ENCODE peak calls at places on chromosomes 2 and 18, in nine cellular contexts. One of them, this sample, is unnamed.

GRCh38 chr2:222673273-222673672 is 1.8 kb downstream of the MOGAT1 start:
- DNase-seq in activated T-cell treated with anti-CD3 and anti-CD28 coated beads, Interleukin-2, amount 50 U/mL, for 24 hours: no peak
- DNase-seq in OCI-LY7: no peak
- DNase-seq in COR-L47: no peak
- DNase-seq in activated CD4-positive, CD25-positive, alpha-beta regulatory T cell: no peak
- DNase-seq in neuronal stem cell: no peak
- DNase-seq in brain microvascular endothelial cell: no peak
- DNase-seq in NCI-H2081 treated with DMSO at 0.1 percent for 48 hours: no peak
- DNase-seq in fibroblast of lung: no peak
- DNase-seq in this sample: no peak

GRCh38 chr2:151902829-151903228 is 74.6 kb upstream of the ARL5A start:
- DNase-seq in OCI-LY7: no peak
- DNase-seq in activated T-cell treated with anti-CD3 and anti-CD28 coated beads, Interleukin-2, amount 50 U/mL, for 24 hours: no peak
- DNase-seq in brain microvascular endothelial cell: no peak
- DNase-seq in fibroblast of lung: no peak
- DNase-seq in neuronal stem cell: no peak
- DNase-seq in NCI-H2081 treated with DMSO at 0.1 percent for 48 hours: no peak
- DNase-seq in activated CD4-positive, CD25-positive, alpha-beta regulatory T cell: no peak
- DNase-seq in COR-L47: no peak
- DNase-seq in this sample: no peak

GRCh38 chr2:62038980-62039771 is 133.7 kb downstream of the COMMD1 start:
- DNase-seq in activated T-cell treated with anti-CD3 and anti-CD28 coated beads, Interleukin-2, amount 50 U/mL, for 24 hours: no peak
- DNase-seq in fibroblast of lung: peak
- DNase-seq in NCI-H2081 treated with DMSO at 0.1 percent for 48 hours: no peak
- DNase-seq in OCI-LY7: peak
- DNase-seq in COR-L47: no peak
- DNase-seq in brain microvascular endothelial cell: peak
- DNase-seq in neuronal stem cell: no peak
- DNase-seq in activated CD4-positive, CD25-positive, alpha-beta regulatory T cell: no peak
- DNase-seq in this sample: peak

GRCh38 chr2:69416147-69416546 is 21.1 kb downstream of the NFU1 start:
- DNase-seq in activated T-cell treated with anti-CD3 and anti-CD28 coated beads, Interleukin-2, amount 50 U/mL, for 24 hours: no peak
- DNase-seq in NCI-H2081 treated with DMSO at 0.1 percent for 48 hours: no peak
- DNase-seq in OCI-LY7: no peak
- DNase-seq in brain microvascular endothelial cell: no peak
- DNase-seq in activated CD4-positive, CD25-positive, alpha-beta regulatory T cell: no peak
- DNase-seq in fibroblast of lung: no peak
- DNase-seq in neuronal stem cell: no peak
- DNase-seq in COR-L47: no peak
- DNase-seq in this sample: no peak

GRCh38 chr2:124683536-124684407 is 658.7 kb downstream of the CNTNAP5 start:
- DNase-seq in brain microvascular endothelial cell: no peak
- DNase-seq in activated T-cell treated with anti-CD3 and anti-CD28 coated beads, Interleukin-2, amount 50 U/mL, for 24 hours: no peak
- DNase-seq in OCI-LY7: no peak
- DNase-seq in COR-L47: peak
- DNase-seq in neuronal stem cell: no peak
- DNase-seq in NCI-H2081 treated with DMSO at 0.1 percent for 48 hours: peak
- DNase-seq in activated CD4-positive, CD25-positive, alpha-beta regulatory T cell: no peak
- DNase-seq in fibroblast of lung: peak
- DNase-seq in this sample: no peak

GRCh38 chr2:114769991-114770390 is 327.6 kb downstream of the DPP10 start:
- DNase-seq in activated CD4-positive, CD25-positive, alpha-beta regulatory T cell: no peak
- DNase-seq in COR-L47: no peak
- DNase-seq in neuronal stem cell: no peak
- DNase-seq in OCI-LY7: no peak
- DNase-seq in activated T-cell treated with anti-CD3 and anti-CD28 coated beads, Interleukin-2, amount 50 U/mL, for 24 hours: no peak
- DNase-seq in NCI-H2081 treated with DMSO at 0.1 percent for 48 hours: no peak
- DNase-seq in brain microvascular endothelial cell: no peak
- DNase-seq in fibroblast of lung: no peak
- DNase-seq in this sample: no peak

GRCh38 chr2:172710584-172711024 is 25.0 kb upstream of the RAPGEF4 start:
- DNase-seq in activated CD4-positive, CD25-positive, alpha-beta regulatory T cell: peak
- DNase-seq in neuronal stem cell: peak
- DNase-seq in OCI-LY7: peak
- DNase-seq in COR-L47: peak
- DNase-seq in brain microvascular endothelial cell: peak
- DNase-seq in NCI-H2081 treated with DMSO at 0.1 percent for 48 hours: peak
- DNase-seq in activated T-cell treated with anti-CD3 and anti-CD28 coated beads, Interleukin-2, amount 50 U/mL, for 24 hours: peak
- DNase-seq in fibroblast of lung: peak
- DNase-seq in this sample: peak

GRCh38 chr2:177902395-177903160 is 170.0 kb downstream of the PDE11A start:
- DNase-seq in COR-L47: no peak
- DNase-seq in fibroblast of lung: no peak
- DNase-seq in OCI-LY7: no peak
- DNase-seq in neuronal stem cell: no peak
- DNase-seq in activated T-cell treated with anti-CD3 and anti-CD28 coated beads, Interleukin-2, amount 50 U/mL, for 24 hours: no peak
- DNase-seq in brain microvascular endothelial cell: no peak
- DNase-seq in NCI-H2081 treated with DMSO at 0.1 percent for 48 hours: no peak
- DNase-seq in activated CD4-positive, CD25-positive, alpha-beta regulatory T cell: no peak
- DNase-seq in this sample: no peak

GRCh38 chr2:78979380-78980238 is 45.9 kb upstream of the REG3G start:
- DNase-seq in neuronal stem cell: peak
- DNase-seq in fibroblast of lung: no peak
- DNase-seq in NCI-H2081 treated with DMSO at 0.1 percent for 48 hours: peak
- DNase-seq in brain microvascular endothelial cell: no peak
- DNase-seq in OCI-LY7: peak
- DNase-seq in COR-L47: no peak
- DNase-seq in activated CD4-positive, CD25-positive, alpha-beta regulatory T cell: no peak
- DNase-seq in activated T-cell treated with anti-CD3 and anti-CD28 coated beads, Interleukin-2, amount 50 U/mL, for 24 hours: no peak
- DNase-seq in this sample: no peak

GRCh38 chr2:10120938-10121574 is 1.5 kb upstream of the RRM2 start:
- DNase-seq in neuronal stem cell: no peak
- DNase-seq in activated CD4-positive, CD25-positive, alpha-beta regulatory T cell: no peak
- DNase-seq in fibroblast of lung: peak
- DNase-seq in brain microvascular endothelial cell: no peak
- DNase-seq in activated T-cell treated with anti-CD3 and anti-CD28 coated beads, Interleukin-2, amount 50 U/mL, for 24 hours: no peak
- DNase-seq in NCI-H2081 treated with DMSO at 0.1 percent for 48 hours: no peak
- DNase-seq in COR-L47: peak
- DNase-seq in OCI-LY7: peak
- DNase-seq in this sample: peak

GRCh38 chr18:3885209-3885792 is 435.3 kb downstream of the TGIF1 start:
- DNase-seq in OCI-LY7: peak
- DNase-seq in activated T-cell treated with anti-CD3 and anti-CD28 coated beads, Interleukin-2, amount 50 U/mL, for 24 hours: no peak
- DNase-seq in brain microvascular endothelial cell: peak
- DNase-seq in NCI-H2081 treated with DMSO at 0.1 percent for 48 hours: no peak
- DNase-seq in fibroblast of lung: no peak
- DNase-seq in neuronal stem cell: no peak
- DNase-seq in activated CD4-positive, CD25-positive, alpha-beta regulatory T cell: no peak
- DNase-seq in COR-L47: peak
- DNase-seq in this sample: no peak

GRCh38 chr2:98846041-98846440 is 90.0 kb downstream of the CRACDL start:
- DNase-seq in neuronal stem cell: no peak
- DNase-seq in NCI-H2081 treated with DMSO at 0.1 percent for 48 hours: no peak
- DNase-seq in activated CD4-positive, CD25-positive, alpha-beta regulatory T cell: no peak
- DNase-seq in COR-L47: no peak
- DNase-seq in OCI-LY7: no peak
- DNase-seq in brain microvascular endothelial cell: no peak
- DNase-seq in activated T-cell treated with anti-CD3 and anti-CD28 coated beads, Interleukin-2, amount 50 U/mL, for 24 hours: no peak
- DNase-seq in fibroblast of lung: no peak
- DNase-seq in this sample: no peak

GRCh38 chr2:230932556-230933511 is 7.8 kb upstream of the GPR55 start:
- DNase-seq in neuronal stem cell: no peak
- DNase-seq in activated T-cell treated with anti-CD3 and anti-CD28 coated beads, Interleukin-2, amount 50 U/mL, for 24 hours: peak
- DNase-seq in fibroblast of lung: no peak
- DNase-seq in OCI-LY7: no peak
- DNase-seq in COR-L47: no peak
- DNase-seq in brain microvascular endothelial cell: no peak
- DNase-seq in NCI-H2081 treated with DMSO at 0.1 percent for 48 hours: no peak
- DNase-seq in activated CD4-positive, CD25-positive, alpha-beta regulatory T cell: no peak
- DNase-seq in this sample: peak

GRCh38 chr18:62461591-62461990 is 61.2 kb upstream of the ZCCHC2 start:
- DNase-seq in OCI-LY7: no peak
- DNase-seq in NCI-H2081 treated with DMSO at 0.1 percent for 48 hours: no peak
- DNase-seq in fibroblast of lung: no peak
- DNase-seq in COR-L47: no peak
- DNase-seq in activated CD4-positive, CD25-positive, alpha-beta regulatory T cell: no peak
- DNase-seq in activated T-cell treated with anti-CD3 and anti-CD28 coated beads, Interleukin-2, amount 50 U/mL, for 24 hours: no peak
- DNase-seq in brain microvascular endothelial cell: no peak
- DNase-seq in neuronal stem cell: no peak
- DNase-seq in this sample: no peak

GRCh38 chr2:37786854-37787253 is 115.4 kb upstream of the CDC42EP3 start:
- DNase-seq in COR-L47: peak
- DNase-seq in fibroblast of lung: no peak
- DNase-seq in OCI-LY7: no peak
- DNase-seq in brain microvascular endothelial cell: no peak
- DNase-seq in activated T-cell treated with anti-CD3 and anti-CD28 coated beads, Interleukin-2, amount 50 U/mL, for 24 hours: no peak
- DNase-seq in activated CD4-positive, CD25-positive, alpha-beta regulatory T cell: no peak
- DNase-seq in neuronal stem cell: no peak
- DNase-seq in NCI-H2081 treated with DMSO at 0.1 percent for 48 hours: peak
- DNase-seq in this sample: peak

GRCh38 chr2:152556506-152556905 is 160.8 kb downstream of the PRPF40A start:
- DNase-seq in activated T-cell treated with anti-CD3 and anti-CD28 coated beads, Interleukin-2, amount 50 U/mL, for 24 hours: no peak
- DNase-seq in OCI-LY7: no peak
- DNase-seq in neuronal stem cell: no peak
- DNase-seq in activated CD4-positive, CD25-positive, alpha-beta regulatory T cell: no peak
- DNase-seq in NCI-H2081 treated with DMSO at 0.1 percent for 48 hours: no peak
- DNase-seq in COR-L47: no peak
- DNase-seq in fibroblast of lung: no peak
- DNase-seq in brain microvascular endothelial cell: no peak
- DNase-seq in this sample: no peak

GRCh38 chr2:85273732-85274731 is 53.8 kb downstream of the TGOLN2 start:
- DNase-seq in fibroblast of lung: peak
- DNase-seq in neuronal stem cell: no peak
- DNase-seq in COR-L47: peak
- DNase-seq in brain microvascular endothelial cell: peak
- DNase-seq in NCI-H2081 treated with DMSO at 0.1 percent for 48 hours: no peak
- DNase-seq in activated T-cell treated with anti-CD3 and anti-CD28 coated beads, Interleukin-2, amount 50 U/mL, for 24 hours: no peak
- DNase-seq in OCI-LY7: no peak
- DNase-seq in activated CD4-positive, CD25-positive, alpha-beta regulatory T cell: no peak
- DNase-seq in this sample: peak

GRCh38 chr2:189676471-189676870 is 2.0 kb downstream of the ANKAR start:
- DNase-seq in brain microvascular endothelial cell: peak
- DNase-seq in neuronal stem cell: no peak
- DNase-seq in NCI-H2081 treated with DMSO at 0.1 percent for 48 hours: no peak
- DNase-seq in activated CD4-positive, CD25-positive, alpha-beta regulatory T cell: no peak
- DNase-seq in COR-L47: no peak
- DNase-seq in activated T-cell treated with anti-CD3 and anti-CD28 coated beads, Interleukin-2, amount 50 U/mL, for 24 hours: no peak
- DNase-seq in OCI-LY7: no peak
- DNase-seq in fibroblast of lung: peak
- DNase-seq in this sample: no peak

GRCh38 chr2:17479875-17480274 is 38.4 kb downstream of the RAD51AP2 start:
- DNase-seq in brain microvascular endothelial cell: peak
- DNase-seq in NCI-H2081 treated with DMSO at 0.1 percent for 48 hours: no peak
- DNase-seq in fibroblast of lung: peak
- DNase-seq in COR-L47: no peak
- DNase-seq in activated CD4-positive, CD25-positive, alpha-beta regulatory T cell: no peak
- DNase-seq in activated T-cell treated with anti-CD3 and anti-CD28 coated beads, Interleukin-2, amount 50 U/mL, for 24 hours: no peak
- DNase-seq in neuronal stem cell: no peak
- DNase-seq in OCI-LY7: no peak
- DNase-seq in this sample: peak

GRCh38 chr2:143261986-143262784 is 133.0 kb downstream of the ARHGAP15 start:
- DNase-seq in neuronal stem cell: no peak
- DNase-seq in OCI-LY7: peak
- DNase-seq in activated CD4-positive, CD25-positive, alpha-beta regulatory T cell: peak
- DNase-seq in brain microvascular endothelial cell: no peak
- DNase-seq in fibroblast of lung: peak
- DNase-seq in NCI-H2081 treated with DMSO at 0.1 percent for 48 hours: no peak
- DNase-seq in activated T-cell treated with anti-CD3 and anti-CD28 coated beads, Interleukin-2, amount 50 U/mL, for 24 hours: peak
- DNase-seq in COR-L47: no peak
- DNase-seq in this sample: no peak

GRCh38 chr18:39799010-39799409 is 2156.0 kb upstream of the PIK3C3 start:
- DNase-seq in fibroblast of lung: no peak
- DNase-seq in neuronal stem cell: no peak
- DNase-seq in activated T-cell treated with anti-CD3 and anti-CD28 coated beads, Interleukin-2, amount 50 U/mL, for 24 hours: no peak
- DNase-seq in activated CD4-positive, CD25-positive, alpha-beta regulatory T cell: no peak
- DNase-seq in OCI-LY7: no peak
- DNase-seq in NCI-H2081 treated with DMSO at 0.1 percent for 48 hours: no peak
- DNase-seq in COR-L47: peak
- DNase-seq in brain microvascular endothelial cell: no peak
- DNase-seq in this sample: peak

GRCh38 chr2:233033672-233034071 is 1.2 kb downstream of the NEU2 start:
- DNase-seq in NCI-H2081 treated with DMSO at 0.1 percent for 48 hours: no peak
- DNase-seq in brain microvascular endothelial cell: peak
- DNase-seq in COR-L47: no peak
- DNase-seq in fibroblast of lung: peak
- DNase-seq in OCI-LY7: no peak
- DNase-seq in activated CD4-positive, CD25-positive, alpha-beta regulatory T cell: no peak
- DNase-seq in activated T-cell treated with anti-CD3 and anti-CD28 coated beads, Interleukin-2, amount 50 U/mL, for 24 hours: no peak
- DNase-seq in neuronal stem cell: no peak
- DNase-seq in this sample: peak

GRCh38 chr2:229688141-229688540 is 26.2 kb downstream of the DNER start:
- DNase-seq in brain microvascular endothelial cell: no peak
- DNase-seq in activated CD4-positive, CD25-positive, alpha-beta regulatory T cell: no peak
- DNase-seq in OCI-LY7: no peak
- DNase-seq in fibroblast of lung: no peak
- DNase-seq in NCI-H2081 treated with DMSO at 0.1 percent for 48 hours: no peak
- DNase-seq in activated T-cell treated with anti-CD3 and anti-CD28 coated beads, Interleukin-2, amount 50 U/mL, for 24 hours: no peak
- DNase-seq in COR-L47: no peak
- DNase-seq in neuronal stem cell: no peak
- DNase-seq in this sample: no peak

GRCh38 chr2:19769513-19769912 is 132.3 kb downstream of the TTC32 start:
- DNase-seq in activated T-cell treated with anti-CD3 and anti-CD28 coated beads, Interleukin-2, amount 50 U/mL, for 24 hours: no peak
- DNase-seq in fibroblast of lung: no peak
- DNase-seq in activated CD4-positive, CD25-positive, alpha-beta regulatory T cell: no peak
- DNase-seq in NCI-H2081 treated with DMSO at 0.1 percent for 48 hours: no peak
- DNase-seq in OCI-LY7: peak
- DNase-seq in brain microvascular endothelial cell: no peak
- DNase-seq in neuronal stem cell: no peak
- DNase-seq in COR-L47: no peak
- DNase-seq in this sample: peak

GRCh38 chr2:55103039-55103438 is 52.8 kb upstream of the RTN4 start:
- DNase-seq in NCI-H2081 treated with DMSO at 0.1 percent for 48 hours: no peak
- DNase-seq in brain microvascular endothelial cell: no peak
- DNase-seq in activated CD4-positive, CD25-positive, alpha-beta regulatory T cell: no peak
- DNase-seq in neuronal stem cell: no peak
- DNase-seq in OCI-LY7: peak
- DNase-seq in activated T-cell treated with anti-CD3 and anti-CD28 coated beads, Interleukin-2, amount 50 U/mL, for 24 hours: no peak
- DNase-seq in COR-L47: no peak
- DNase-seq in fibroblast of lung: no peak
- DNase-seq in this sample: no peak

GRCh38 chr2:223613017-223613950 is 11.1 kb upstream of the SCG2 start:
- DNase-seq in COR-L47: peak
- DNase-seq in activated T-cell treated with anti-CD3 and anti-CD28 coated beads, Interleukin-2, amount 50 U/mL, for 24 hours: no peak
- DNase-seq in NCI-H2081 treated with DMSO at 0.1 percent for 48 hours: peak
- DNase-seq in OCI-LY7: no peak
- DNase-seq in activated CD4-positive, CD25-positive, alpha-beta regulatory T cell: no peak
- DNase-seq in neuronal stem cell: no peak
- DNase-seq in fibroblast of lung: peak
- DNase-seq in brain microvascular endothelial cell: peak
- DNase-seq in this sample: peak

GRCh38 chr18:27665264-27665799 is 480.2 kb upstream of the CHST9 start:
- DNase-seq in fibroblast of lung: peak
- DNase-seq in activated CD4-positive, CD25-positive, alpha-beta regulatory T cell: no peak
- DNase-seq in brain microvascular endothelial cell: no peak
- DNase-seq in COR-L47: no peak
- DNase-seq in neuronal stem cell: no peak
- DNase-seq in OCI-LY7: no peak
- DNase-seq in NCI-H2081 treated with DMSO at 0.1 percent for 48 hours: no peak
- DNase-seq in activated T-cell treated with anti-CD3 and anti-CD28 coated beads, Interleukin-2, amount 50 U/mL, for 24 hours: no peak
- DNase-seq in this sample: peak

This sample was measured in LHCN-M2.